ENCODE peak calls at places on chromosomes 12 and 14, in six cellular contexts. P, Z, R, L, D and T are unnamed samples.

GRCh38 chr14:94051115-94051514 is 25.0 kb downstream of the OTUB2 start:
- DNase-seq in L (peak; percentile 41), D (peak; percentile 81), R (no peak), Z (no peak), P (peak; percentile 28), T (peak; percentile 75)

GRCh38 chr12:66633676-66634075 is 45.2 kb downstream of the GRIP1 start:
- DNase-seq in Z (no peak), P (no peak), R (no peak), L (peak; percentile 6), D (no peak), T (no peak)

GRCh38 chr12:48796976-48797375 is 8.1 kb upstream of the ADCY6 start:
- DNase-seq in R (no peak), D (no peak), L (no peak), P (no peak), Z (no peak), T (no peak)

GRCh38 chr12:84763112-84763511 is 149.5 kb downstream of the SLC6A15 start:
- DNase-seq in R (no peak), L (no peak), P (no peak), D (no peak), Z (no peak), T (no peak)

GRCh38 chr14:88992011-88992410 is 167.6 kb downstream of the TTC8 start:
- DNase-seq in L (no peak), P (no peak), Z (no peak), R (no peak), D (no peak), T (no peak)

GRCh38 chr12:58920102-58920955 is at the start of gene LRIG3:
- DNase-seq in Z (peak; percentile 83), P (peak; percentile 96), D (peak; percentile 96), L (peak; percentile 90), R (peak; percentile 87), T (peak; percentile 93)

GRCh38 chr12:15684896-15685658 is 104.1 kb downstream of the EPS8 start:
- DNase-seq in Z (no peak), R (no peak), L (no peak), P (no peak), D (no peak), T (no peak)

GRCh38 chr14:68210729-68211299 is 391.2 kb downstream of the RAD51B start:
- DNase-seq in Z (no peak), P (no peak), R (no peak), L (peak; percentile 39), D (no peak), T (no peak)

GRCh38 chr14:29028973-29029582 is 262.5 kb downstream of the FOXG1 start:
- DNase-seq in D (no peak), P (no peak), L (peak; percentile 59), Z (peak; percentile 56), R (no peak), T (no peak)

GRCh38 chr12:70920251-70920851 is at the start of gene PTPRR:
- DNase-seq in P (no peak), Z (peak; percentile 69), R (no peak), D (no peak), L (no peak), T (peak; percentile 29)

GRCh38 chr14:24483604-24484252 is 24.3 kb downstream of the CMA1 start:
- DNase-seq in R (no peak), P (no peak), L (no peak), Z (no peak), D (no peak), T (no peak)

GRCh38 chr12:68406134-68406576 is 74.0 kb upstream of the MDM1 start:
- DNase-seq in D (peak; percentile 98), R (peak; percentile 85), L (peak; percentile 59), P (peak; percentile 93), Z (peak; percentile 51), T (peak; percentile 87)

GRCh38 chr12:131892711-131893604 is 1.5 kb upstream of the ULK1 start:
- DNase-seq in R (no peak), Z (no peak), D (no peak), P (no peak), L (no peak), T (peak; percentile 42)

GRCh38 chr14:104115691-104116543 is 22.5 kb upstream of the KIF26A start:
- DNase-seq in R (no peak), Z (peak; percentile 51), L (no peak), D (no peak), P (peak; percentile 79), T (peak; percentile 41)

GRCh38 chr12:80352476-80352875 is 91.6 kb upstream of the PTPRQ start:
- DNase-seq in P (no peak), D (no peak), L (no peak), R (no peak), Z (no peak), T (no peak)

GRCh38 chr12:73321319-73321718 is 1049.1 kb downstream of the TRHDE start:
- DNase-seq in D (no peak), L (no peak), Z (no peak), R (no peak), P (peak; percentile 64), T (no peak)

GRCh38 chr14:94681300-94682060 is 69.3 kb downstream of the SERPINA3 start:
- DNase-seq in R (peak; percentile 20), Z (no peak), P (peak; percentile 60), L (peak; percentile 78), D (peak; percentile 45), T (no peak)

GRCh38 chr12:54000774-54001114 is 783 bp downstream of the HOXC9 start:
- DNase-seq in Z (no peak), P (no peak), R (no peak), L (no peak), D (no peak), T (no peak)

GRCh38 chr12:46569826-46570390 is 197.3 kb upstream of the SLC38A2 start:
- DNase-seq in L (no peak), P (no peak), Z (no peak), R (no peak), D (no peak), T (no peak)

GRCh38 chr14:105853907-105854599 is 327.7 kb downstream of the TMEM121 start:
- DNase-seq in P (no peak), R (no peak), Z (no peak), L (no peak), D (peak; percentile 55), T (peak; percentile 9)

GRCh38 chr12:112950701-112951100 is 12.4 kb downstream of the OAS3 start:
- DNase-seq in P (no peak), L (no peak), D (no peak), Z (no peak), R (no peak), T (no peak)

GRCh38 chr14:37088816-37089215 is 83.6 kb downstream of the SLC25A21 start:
- DNase-seq in P (no peak), Z (no peak), D (no peak), L (no peak), R (no peak), T (no peak)

GRCh38 chr12:52874573-52875435 is 26.0 kb upstream of the KRT78 start:
- DNase-seq in L (no peak), P (no peak), Z (no peak), D (no peak), R (no peak), T (no peak)

GRCh38 chr12:69985656-69986055 is 160.6 kb downstream of the MYRFL start:
- DNase-seq in L (peak; percentile 50), Z (peak; percentile 76), P (no peak), D (no peak), R (no peak), T (no peak)

GRCh38 chr12:116370886-116371580 is 93.5 kb upstream of the MED13L start:
- DNase-seq in L (no peak), Z (no peak), R (no peak), D (no peak), P (no peak), T (no peak)

GRCh38 chr14:58463147-58463546 is 35.6 kb downstream of the KIAA0586 start:
- DNase-seq in R (no peak), L (no peak), Z (no peak), P (no peak), D (no peak), T (no peak)

GRCh38 chr14:58466459-58466858 is 38.9 kb downstream of the KIAA0586 start:
- DNase-seq in Z (no peak), D (no peak), P (no peak), R (no peak), L (no peak), T (no peak)

GRCh38 chr14:58467575-58467974 is 40.1 kb downstream of the KIAA0586 start:
- DNase-seq in Z (no peak), P (no peak), D (no peak), L (peak; percentile 33), R (no peak), T (no peak)

GRCh38 chr14:58465425-58465824 is 37.9 kb downstream of the KIAA0586 start:
- DNase-seq in R (no peak), P (no peak), D (no peak), Z (no peak), L (peak; percentile 43), T (no peak)

DNA sequence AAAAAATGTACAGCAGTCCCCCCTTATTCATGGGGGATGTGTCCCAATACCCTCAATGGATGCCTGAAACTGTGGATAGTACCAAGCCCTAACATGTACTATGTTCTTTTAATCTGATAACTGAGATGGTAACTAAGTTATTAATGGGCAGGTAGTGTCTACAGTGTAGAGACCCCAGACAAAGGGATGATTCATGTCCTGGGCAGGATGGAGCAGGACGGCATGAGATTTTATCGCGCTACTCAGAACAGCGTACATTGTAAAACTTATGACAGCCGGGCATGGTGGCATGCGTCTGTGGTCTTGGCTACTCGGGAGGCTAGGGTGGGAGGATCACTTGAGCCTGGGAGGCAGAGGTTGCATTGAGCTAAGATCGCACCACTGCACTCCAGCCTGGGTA is 37.1 kb downstream of the KIAA0586 start:
- DNase-seq in R (no peak), P (no peak), L (no peak), D (no peak), Z (no peak), T (no peak)
- TF ChIP-seq EP300 in R (no peak), P (no peak), L (no peak), D (no peak), Z (no peak), T (no peak)

GRCh38 chr12:119020377-119021360 is 39.3 kb downstream of the SRRM4 start:
- DNase-seq in L (peak; percentile 48), P (no peak), D (no peak), Z (peak; percentile 94), R (no peak), T (no peak)
- TF ChIP-seq CTCF in L (peak; percentile 27), P (no peak), D (no peak), Z (peak; percentile 93), R (no peak), T (no peak)

DNA sequence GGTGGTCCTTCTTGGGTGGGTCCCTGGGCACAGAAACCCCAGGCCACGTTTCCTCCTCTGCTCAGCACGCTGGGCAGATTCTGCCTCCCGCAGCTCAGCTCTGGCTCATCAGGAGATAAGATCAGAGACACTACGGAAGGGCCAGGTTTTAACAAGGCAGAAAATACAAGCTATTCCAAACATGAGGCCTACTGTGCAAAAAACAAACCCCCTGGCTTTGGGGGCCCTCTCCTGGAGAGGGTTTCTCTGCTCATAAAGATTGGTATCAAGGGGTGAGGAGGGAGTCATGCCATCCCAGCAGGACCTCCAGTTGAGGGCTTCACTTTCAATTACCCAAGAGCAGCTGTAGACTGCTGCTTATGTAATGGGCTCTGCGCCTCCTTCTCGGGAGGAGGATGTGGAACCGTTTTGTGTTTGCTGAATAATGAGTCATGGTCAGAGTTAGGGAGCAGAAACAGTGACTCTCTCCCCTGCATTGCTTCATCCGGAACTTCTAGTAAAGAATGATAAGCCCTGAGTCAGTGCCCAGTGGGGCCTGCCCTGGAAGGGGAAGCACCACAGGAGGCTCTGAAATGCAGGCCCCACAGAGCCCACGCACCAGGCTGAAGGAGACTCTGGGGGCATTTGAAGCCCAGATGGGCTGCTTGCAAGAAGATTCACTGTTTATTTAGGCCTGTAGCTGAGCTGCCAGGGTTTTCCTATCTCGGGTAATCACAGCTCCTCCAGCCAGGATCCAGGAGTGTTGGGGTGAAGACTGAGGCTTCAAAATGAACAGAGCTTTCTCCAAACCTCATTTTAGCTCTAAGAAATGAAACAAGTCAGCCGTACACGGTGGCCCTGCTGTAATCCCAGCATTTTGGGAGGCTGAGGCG is 79.3 kb downstream of the SSPN start:
- DNase-seq in D (peak; percentile 95), L (peak; percentile 98), P (peak; percentile 90), Z (no peak), R (peak; percentile 74), T (peak; percentile 80)
- TF ChIP-seq EP300 in D (peak; percentile 64), L (peak; percentile 82), P (no peak), Z (no peak), R (no peak), T (no peak)

GRCh38 chr12:5476356-5476755 is 44.4 kb downstream of the NTF3 start:
- DNase-seq in D (no peak), P (no peak), R (no peak), Z (no peak), L (no peak), T (no peak)
- TF ChIP-seq CTCF in D (no peak), P (no peak), R (no peak), Z (no peak), L (no peak), T (no peak)